ENCODE peak calls at places on chromosome 1, in six cellular contexts. Q is colonic mucosa, W is A673, Z is psoas muscle, X is K562, T is heart right ventricle. B is an unnamed sample.

GRCh38 chr1:97632075-97632474 is 288.8 kb downstream of the DPYD start:
- DNase-seq in Q (no peak), W (peak; percentile 86), Z (no peak), X (no peak), T (no peak), B (no peak)

GRCh38 chr1:53112271-53112774 is 30.1 kb downstream of the SLC1A7 start:
- DNase-seq in Q (no peak), W (no peak), Z (no peak), X (no peak), T (no peak), B (no peak)

GRCh38 chr1:235280467-235280866 is 47.5 kb downstream of the ARID4B start:
- DNase-seq in Q (no peak), W (no peak), Z (no peak), X (no peak), T (no peak), B (no peak)

GRCh38 chr1:113508364-113509164 is 118.2 kb downstream of the MAGI3 start:
- DNase-seq in Q (peak; percentile 24), W (no peak), Z (no peak), X (no peak), T (no peak), B (no peak)

GRCh38 chr1:233006582-233006981 is 56.2 kb downstream of the NTPCR start:
- DNase-seq in Q (no peak), W (no peak), Z (no peak), X (no peak), T (no peak), B (no peak)

GRCh38 chr1:209218986-209219385 is 364.5 kb upstream of the CAMK1G start:
- DNase-seq in Q (no peak), W (no peak), Z (no peak), X (no peak), T (no peak), B (no peak)

GRCh38 chr1:155134858-155135415 is 715 bp upstream of the SLC50A1 start:
- DNase-seq in Q (peak; percentile 93), W (peak; percentile 68), Z (peak; percentile 93), X (peak; percentile 93), T (peak; percentile 92), B (peak; percentile 94)

GRCh38 chr1:98929456-98929855 is 75.2 kb downstream of the PLPPR5 start:
- DNase-seq in Q (no peak), W (no peak), Z (no peak), X (no peak), T (no peak), B (no peak)

GRCh38 chr1:14787604-14788003 is 189.1 kb downstream of the KAZN start:
- DNase-seq in Q (no peak), W (no peak), Z (no peak), X (no peak), T (no peak), B (no peak)

GRCh38 chr1:84780000-84780716 is 89.9 kb upstream of the SSX2IP start:
- DNase-seq in Q (no peak), W (no peak), Z (no peak), X (no peak), T (no peak), B (no peak)

GRCh38 chr1:185420588-185421081 is 103.6 kb upstream of the IVNS1ABP start:
- DNase-seq in Q (no peak), W (no peak), Z (no peak), X (no peak), T (no peak), B (no peak)

GRCh38 chr1:91278754-91279153 is 125.9 kb downstream of the HFM1 start:
- DNase-seq in Q (no peak), W (peak; percentile 55), Z (no peak), X (peak; percentile 26), T (no peak), B (no peak)

GRCh38 chr1:245700631-245701030 is 545.8 kb downstream of the KIF26B start:
- DNase-seq in Q (no peak), W (no peak), Z (no peak), X (no peak), T (no peak), B (no peak)

GRCh38 chr1:180366386-180367068 is 135.8 kb downstream of the ACBD6 start:
- DNase-seq in Q (no peak), W (no peak), Z (no peak), X (no peak), T (no peak), B (no peak)

GRCh38 chr1:46202975-46203737 is at the start of gene LURAP1:
- DNase-seq in Q (peak; percentile 40), W (peak; percentile 57), Z (peak; percentile 74), X (peak; percentile 75), T (peak; percentile 71), B (no peak)
- H3K27ac ChIP-seq in Q (peak within 1 kb of the TSS; percentile 45), W (peak within 1 kb of the TSS; percentile 35), Z (peak within 1 kb of the TSS; percentile 53), X (no peak within 1 kb of the TSS), T (peak within 1 kb of the TSS; percentile 50), B (peak within 1 kb of the TSS; percentile 70)

DNA sequence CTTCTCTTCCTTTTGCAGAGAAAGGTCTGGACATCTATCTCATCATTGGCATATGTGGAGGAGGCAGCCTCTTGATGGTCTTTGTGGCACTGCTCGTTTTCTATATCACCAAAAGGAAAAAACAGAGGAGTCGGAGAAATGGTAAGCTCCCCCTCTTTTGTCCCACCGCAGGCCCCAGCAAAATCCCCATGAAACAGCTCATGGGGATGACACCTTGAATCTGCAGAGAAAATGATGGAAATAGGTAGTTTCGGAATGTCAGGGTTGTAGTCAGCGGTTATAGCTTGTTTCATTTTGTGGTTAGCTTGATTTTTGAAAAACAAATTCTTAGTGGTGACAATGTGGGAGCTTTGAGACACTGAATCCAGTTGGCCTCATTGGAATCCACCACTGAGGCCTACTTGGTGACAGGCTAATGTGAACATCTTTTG is 10.3 kb downstream of the CD2 start:
- DNase-seq in Q (no peak), W (no peak), Z (no peak), X (no peak), T (no peak), B (no peak)
- TF ChIP-seq CTCF in Q (no peak), W (no peak), Z (no peak), X (no peak), T (no peak), B (no peak)

GRCh38 chr1:205664399-205665108 is 15.8 kb downstream of the SLC45A3 start:
- DNase-seq in Q (peak; percentile 73), W (no peak), Z (no peak), X (no peak), T (no peak), B (peak; percentile 68)
- H3K27ac ChIP-seq in Q (peak overlapping the region; percentile 60), W (no peak overlapping the region), Z (no peak overlapping the region), X (no peak overlapping the region), T (no peak overlapping the region), B (peak overlapping the region; percentile 55)

DNA sequence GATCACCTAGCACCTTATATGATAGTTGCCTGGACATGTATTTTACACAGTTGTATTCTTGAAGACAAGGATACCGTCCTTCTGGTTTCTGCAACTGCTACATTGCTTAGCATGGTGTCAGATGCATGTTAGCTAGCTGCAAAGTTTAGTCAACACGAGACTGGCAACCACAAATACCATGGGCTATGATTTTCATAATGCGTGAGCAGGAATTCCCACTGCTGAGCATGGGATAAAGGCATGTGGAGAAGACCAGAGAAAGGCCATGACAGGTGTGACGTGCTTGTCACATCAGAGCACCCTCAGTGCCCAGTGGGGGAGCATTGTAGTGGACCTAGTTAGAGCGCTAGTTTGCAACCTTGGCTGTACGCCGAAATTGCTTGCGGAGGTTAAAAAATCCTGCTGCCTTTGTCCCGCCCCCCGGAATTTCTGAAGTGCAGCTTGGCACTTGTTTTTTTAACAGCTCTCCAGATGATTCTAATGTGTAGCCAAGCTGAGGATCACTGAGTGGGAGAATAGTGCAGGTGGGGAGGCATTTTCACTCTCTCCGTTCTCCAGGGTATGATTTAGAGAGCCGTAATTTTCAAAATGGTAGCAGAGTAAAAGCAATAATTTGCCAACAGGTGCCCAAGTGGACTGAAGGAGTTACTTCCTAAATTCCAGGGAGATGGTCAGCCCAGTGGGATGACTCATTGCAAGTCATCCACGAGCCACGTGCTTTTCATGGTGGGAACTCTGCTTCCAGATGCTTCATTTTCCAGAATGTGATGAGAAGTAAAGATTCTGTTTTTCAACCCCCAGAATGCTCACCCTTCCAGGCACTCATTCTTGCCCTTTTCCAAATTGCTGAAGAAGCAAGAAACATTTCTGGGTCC is 81.0 kb downstream of the CNIH3 start:
- DNase-seq in Q (no peak), W (no peak), Z (no peak), X (no peak), T (no peak), B (no peak)
- TF ChIP-seq CTCF in Q (no peak), W (no peak), Z (no peak), X (no peak), T (no peak), B (no peak)

DNA sequence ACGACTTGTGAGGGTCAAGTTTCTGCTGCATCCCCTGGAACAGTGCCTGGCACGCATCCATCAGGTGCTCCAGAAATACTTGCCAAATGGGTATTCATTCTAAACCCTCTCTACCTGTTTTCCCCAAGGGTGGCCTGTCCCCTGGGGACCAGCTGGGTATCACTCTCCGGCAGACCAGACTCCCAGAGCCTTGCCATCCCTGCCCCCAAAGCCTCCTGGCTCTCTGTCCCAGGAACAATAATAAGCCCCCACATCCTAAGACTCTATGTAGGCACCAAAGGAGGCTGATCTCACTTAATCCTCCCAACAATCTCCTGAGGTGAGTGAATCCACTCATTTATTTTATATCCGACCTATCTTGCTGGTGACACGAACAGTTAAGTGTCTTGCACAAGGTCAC is 96.7 kb downstream of the MRPL37 start:
- DNase-seq in Q (no peak), W (no peak), Z (no peak), X (no peak), T (no peak), B (no peak)
- H3K27ac ChIP-seq in Q (peak overlapping the region; percentile 66), W (no peak overlapping the region), Z (peak overlapping the region; percentile 3), X (no peak overlapping the region), T (peak overlapping the region; percentile 18), B (no peak overlapping the region)

GRCh38 chr1:11324562-11324961 is 51.6 kb downstream of the UBIAD1 start:
- DNase-seq in Q (no peak), W (no peak), Z (no peak), X (no peak), T (no peak), B (no peak)

GRCh38 chr1:11318982-11319381 is 46.0 kb downstream of the UBIAD1 start:
- DNase-seq in Q (no peak), W (peak; percentile 25), Z (no peak), X (peak; percentile 76), T (no peak), B (no peak)

GRCh38 chr1:11316701-11317100 is 43.7 kb downstream of the UBIAD1 start:
- DNase-seq in Q (no peak), W (no peak), Z (no peak), X (no peak), T (no peak), B (no peak)

GRCh38 chr1:11321656-11322491 is 48.9 kb downstream of the UBIAD1 start:
- DNase-seq in Q (no peak), W (no peak), Z (no peak), X (no peak), T (no peak), B (no peak)

GRCh38 chr1:11320153-11320936 is 47.3 kb downstream of the UBIAD1 start:
- DNase-seq in Q (peak; percentile 20), W (peak; percentile 29), Z (no peak), X (peak; percentile 63), T (no peak), B (no peak)
- TF ChIP-seq CTCF in Q (peak; percentile 33), W (peak; percentile 77), Z (peak; percentile 48), X (peak; percentile 64), T (peak; percentile 8), B (no peak)

GRCh38 chr1:38918568-38918967 is 23.1 kb downstream of the RHBDL2 start:
- DNase-seq in Q (no peak), W (no peak), Z (no peak), X (no peak), T (no peak), B (no peak)
- H3K27ac ChIP-seq in Q (no peak overlapping the region), W (no peak overlapping the region), Z (no peak overlapping the region), X (no peak overlapping the region), T (no peak overlapping the region), B (no peak overlapping the region)